ENCODE peak calls at places on chromosome 2, in seven cellular contexts. B, Q, J, D, W, U and L are unnamed samples.

GRCh38 chr2:24489942-24490673 is 946 bp upstream of the NCOA1 start:
- DNase-seq in B (peak; percentile 49), Q (peak; percentile 55), J (peak; percentile 46), D (peak; percentile 42), W (no peak), U (no peak), L (no peak)

GRCh38 chr2:219249203-219249980 is 3.7 kb upstream of the TUBA4B start:
- DNase-seq in B (peak; percentile 96), Q (peak; percentile 93), J (peak; percentile 75), D (no peak), W (no peak), U (peak; percentile 64), L (no peak)

GRCh38 chr2:60984717-60985116 is 32.8 kb upstream of the PEX13 start:
- DNase-seq in B (no peak), Q (no peak), J (no peak), D (no peak), W (no peak), U (no peak), L (no peak)

GRCh38 chr2:177604291-177605065 is 211.9 kb downstream of the AGPS start:
- DNase-seq in B (peak; percentile 76), Q (peak; percentile 51), J (peak; percentile 71), D (peak; percentile 50), W (no peak), U (no peak), L (peak; percentile 53)

GRCh38 chr2:160221391-160222276 is 21.6 kb upstream of the ITGB6 start:
- DNase-seq in B (peak; percentile 61), Q (peak; percentile 91), J (peak; percentile 64), D (no peak), W (no peak), U (no peak), L (no peak)

GRCh38 chr2:64374686-64375085 is 79.3 kb upstream of the LGALSL start:
- DNase-seq in B (no peak), Q (no peak), J (no peak), D (no peak), W (no peak), U (no peak), L (no peak)

GRCh38 chr2:209322041-209322440 is 101.8 kb upstream of the MAP2 start:
- DNase-seq in B (no peak), Q (no peak), J (no peak), D (no peak), W (no peak), U (no peak), L (no peak)

GRCh38 chr2:145277922-145278321 is 758.0 kb upstream of the ZEB2 start:
- DNase-seq in B (no peak), Q (no peak), J (peak; percentile 50), D (no peak), W (no peak), U (no peak), L (no peak)

GRCh38 chr2:16088713-16089112 is 148.4 kb downstream of the MYCN start:
- DNase-seq in B (no peak), Q (no peak), J (no peak), D (no peak), W (no peak), U (no peak), L (no peak)

GRCh38 chr2:234564719-234565118 is 67.8 kb upstream of the ARL4C start:
- DNase-seq in B (no peak), Q (no peak), J (peak; percentile 80), D (peak; percentile 55), W (no peak), U (no peak), L (no peak)

GRCh38 chr2:100136310-100136709 is 6.1 kb downstream of the AFF3 start:
- DNase-seq in B (no peak), Q (no peak), J (no peak), D (no peak), W (no peak), U (peak; percentile 16), L (no peak)

GRCh38 chr2:175203621-175204496 is 22.3 kb upstream of the ATP5MC3 start:
- DNase-seq in B (peak; percentile 50), Q (peak; percentile 67), J (peak; percentile 47), D (peak; percentile 56), W (no peak), U (no peak), L (peak; percentile 57)

GRCh38 chr2:47842846-47843245 is 59.9 kb downstream of the MSH6 start:
- DNase-seq in B (no peak), Q (no peak), J (no peak), D (no peak), W (no peak), U (no peak), L (no peak)

GRCh38 chr2:54206596-54206995 is 49.4 kb downstream of the TSPYL6 start:
- DNase-seq in B (peak; percentile 50), Q (peak; percentile 57), J (peak; percentile 46), D (peak; percentile 48), W (no peak), U (no peak), L (peak; percentile 37)

GRCh38 chr2:38317725-38318124 is 59.3 kb downstream of the ATL2 start:
- DNase-seq in B (no peak), Q (no peak), J (no peak), D (no peak), W (no peak), U (no peak), L (no peak)

GRCh38 chr2:70685771-70686171 is 82.2 kb downstream of the ADD2 start:
- DNase-seq in B (no peak), Q (no peak), J (no peak), D (no peak), W (no peak), U (no peak), L (no peak)

GRCh38 chr2:8036366-8036765 is 645.5 kb upstream of the ID2 start:
- DNase-seq in B (no peak), Q (no peak), J (no peak), D (no peak), W (no peak), U (no peak), L (no peak)

GRCh38 chr2:159140070-159140774 is 146.3 kb downstream of the WDSUB1 start:
- DNase-seq in B (no peak), Q (no peak), J (peak; percentile 92), D (no peak), W (no peak), U (no peak), L (no peak)

GRCh38 chr2:4675295-4675694 is 971.9 kb downstream of the DCDC2C start:
- DNase-seq in B (no peak), Q (no peak), J (no peak), D (no peak), W (no peak), U (no peak), L (no peak)

GRCh38 chr2:75562513-75562864 is 1.8 kb upstream of the EVA1A start:
- DNase-seq in B (peak; percentile 39), Q (no peak), J (peak; percentile 33), D (no peak), W (no peak), U (no peak), L (no peak)

GRCh38 chr2:60806988-60807681 is 51.1 kb downstream of the PAPOLG start:
- DNase-seq in B (no peak), Q (no peak), J (peak; percentile 77), D (peak; percentile 41), W (no peak), U (peak; percentile 75), L (no peak)

GRCh38 chr2:86029873-86030272 is 75.8 kb downstream of the POLR1A start:
- DNase-seq in B (no peak), Q (no peak), J (no peak), D (no peak), W (no peak), U (no peak), L (no peak)

GRCh38 chr2:121539722-121540469 is 9.2 kb downstream of the RNU4ATAC start:
- DNase-seq in B (no peak), Q (no peak), J (peak; percentile 32), D (no peak), W (no peak), U (no peak), L (no peak)
- TF ChIP-seq RAD21 in B (no peak), Q (no peak), J (no peak), D (no peak), W (no peak), U (no peak), L (no peak)

GRCh38 chr2:127093648-127094210 is 13.2 kb downstream of the BIN1 start:
- DNase-seq in B (no peak), Q (no peak), J (no peak), D (no peak), W (no peak), U (no peak), L (no peak)

GRCh38 chr2:127096280-127096679 is 10.7 kb downstream of the BIN1 start:
- DNase-seq in B (no peak), Q (no peak), J (no peak), D (no peak), W (no peak), U (no peak), L (no peak)

GRCh38 chr2:127095367-127095641 is 11.7 kb downstream of the BIN1 start:
- DNase-seq in B (no peak), Q (no peak), J (no peak), D (no peak), W (no peak), U (no peak), L (no peak)

GRCh38 chr2:127095784-127096183 is 11.2 kb downstream of the BIN1 start:
- DNase-seq in B (no peak), Q (no peak), J (no peak), D (no peak), W (no peak), U (no peak), L (no peak)

GRCh38 chr2:127094509-127095366 is 12.2 kb downstream of the BIN1 start:
- DNase-seq in B (no peak), Q (no peak), J (peak; percentile 33), D (peak; percentile 56), W (no peak), U (no peak), L (no peak)
- H3K4me3 ChIP-seq in B (no peak overlapping the region), Q (no peak overlapping the region), J (no peak overlapping the region), D (no peak overlapping the region), W (no peak overlapping the region), U (no peak overlapping the region), L (peak overlapping the region; percentile 10)

GRCh38 chr2:119800376-119800902 is 40.7 kb downstream of the PTPN4 start:
- DNase-seq in B (no peak), Q (no peak), J (no peak), D (no peak), W (no peak), U (no peak), L (no peak)
- H3K9me3 ChIP-seq in B (no peaks in the 10 kb centered on the region), Q (peaks cover 4% of the 10 kb centered on the region), J (no peaks in the 10 kb centered on the region), D (peaks cover under 1% of the 10 kb centered on the region), W (no peaks in the 10 kb centered on the region), U (no peaks in the 10 kb centered on the region), L (no peaks in the 10 kb centered on the region)

GRCh38 chr2:105629634-105630033 is 115.1 kb upstream of the NCK2 start:
- DNase-seq in B (no peak), Q (no peak), J (no peak), D (no peak), W (no peak), U (no peak), L (no peak)

GRCh38 chr2:105626391-105626990 is 118.2 kb upstream of the NCK2 start:
- DNase-seq in B (no peak), Q (no peak), J (no peak), D (no peak), W (no peak), U (no peak), L (no peak)

GRCh38 chr2:105625632-105626031 is 119.1 kb upstream of the NCK2 start:
- DNase-seq in B (no peak), Q (no peak), J (no peak), D (no peak), W (no peak), U (no peak), L (no peak)

GRCh38 chr2:105631011-105631410 is 113.7 kb upstream of the NCK2 start:
- DNase-seq in B (no peak), Q (no peak), J (no peak), D (no peak), W (no peak), U (no peak), L (no peak)

GRCh38 chr2:105627530-105627929 is 117.2 kb upstream of the NCK2 start:
- DNase-seq in B (no peak), Q (no peak), J (no peak), D (no peak), W (no peak), U (no peak), L (no peak)
- TF ChIP-seq RAD21 in B (no peak), Q (no peak), J (no peak), D (no peak), W (no peak), U (no peak), L (no peak)